ENCODE peak calls at places on chromosomes 13 and 19, in four cellular contexts. H is WERI-Rb-1, S is heart left ventricle, A is GM23338. P is an unnamed sample. For H3K36me3, the result is how much of the 10 kb centered on the place peaks cover.

GRCh38 chr13:94073006-94073744 is 406.3 kb downstream of the DCT start:
- DNase-seq in H (no peak), S (no peak), A (peak), P (no peak)

GRCh38 chr19:37893845-37894575 is 12.4 kb downstream of the WDR87 start:
- DNase-seq in H (no peak), S (no peak), A (no peak), P (no peak)

GRCh38 chr13:50990540-50991506 is 81.2 kb downstream of the RNASEH2B start:
- DNase-seq in H (peak), S (peak), A (peak), P (no peak)

GRCh38 chr19:13978721-13979191 is 26.4 kb downstream of the DCAF15 start:
- DNase-seq in H (no peak), S (no peak), A (no peak), P (no peak)

GRCh38 chr19:41957838-41958366 is 1.2 kb downstream of the RABAC1 start:
- DNase-seq in H (peak), S (peak), A (peak), P (peak)

GRCh38 chr13:79393564-79394249 is 12.3 kb downstream of the RBM26 start:
- DNase-seq in H (no peak), S (no peak), A (no peak), P (peak)

GRCh38 chr13:21625366-21625765 is 21.4 kb upstream of the MICU2 start:
- DNase-seq in H (no peak), S (no peak), A (peak), P (peak)

GRCh38 chr19:10219678-10220077 is 11.5 kb downstream of the S1PR2 start:
- DNase-seq in H (no peak), S (no peak), A (peak), P (peak)

GRCh38 chr19:6214881-6215541 is 64.8 kb downstream of the MLLT1 start:
- DNase-seq in H (no peak), S (no peak), A (no peak), P (no peak)

GRCh38 chr19:10363789-10364281 is 16.5 kb downstream of the TYK2 start:
- DNase-seq in H (no peak), S (no peak), A (no peak), P (no peak)

GRCh38 chr19:12112701-12113100 is 27.4 kb downstream of the ZNF20 start:
- DNase-seq in H (no peak), S (no peak), A (no peak), P (no peak)

GRCh38 chr13:26022538-26023292 is 29.1 kb downstream of the SHISA2 start:
- DNase-seq in H (no peak), S (peak), A (no peak), P (no peak)

GRCh38 chr19:34639491-34640085 is 37.4 kb downstream of the SCGB2B2 start:
- DNase-seq in H (peak), S (peak), A (peak), P (peak)

GRCh38 chr19:13013649-13014048 is 18.4 kb downstream of the NFIX start:
- DNase-seq in H (no peak), S (no peak), A (no peak), P (no peak)

GRCh38 chr13:60351326-60351725 is 45.7 kb upstream of the TDRD3 start:
- DNase-seq in H (no peak), S (no peak), A (no peak), P (no peak)

GRCh38 chr13:26502826-26503225 is 54.7 kb upstream of the WASF3 start:
- DNase-seq in H (no peak), S (no peak), A (peak), P (no peak)

GRCh38 chr13:44903596-44903995 is 85.7 kb downstream of the NUFIP1 start:
- DNase-seq in H (peak), S (peak), A (no peak), P (no peak)

GRCh38 chr19:14383556-14383897 is 2.3 kb downstream of the ADGRE5 start:
- DNase-seq in H (no peak), S (peak), A (no peak), P (no peak)

GRCh38 chr19:28444371-28444770 is 768.6 kb downstream of the UQCRFS1 start:
- DNase-seq in H (no peak), S (no peak), A (no peak), P (no peak)

GRCh38 chr19:5803752-5804515 is 933 bp upstream of the NRTN start:
- DNase-seq in H (peak), S (peak), A (peak), P (peak)

GRCh38 chr13:46369506-46370268 is 17.4 kb downstream of the RUBCNL start:
- DNase-seq in H (no peak), S (no peak), A (no peak), P (no peak)

GRCh38 chr13:86870388-86870966 is 800.7 kb upstream of the SLITRK5 start:
- DNase-seq in H (no peak), S (no peak), A (peak), P (no peak)

GRCh38 chr13:52832268-52832667 is 16.2 kb downstream of the PCDH8 start:
- DNase-seq in H (no peak), S (no peak), A (no peak), P (no peak)

GRCh38 chr13:21933001-21933400 is 262.1 kb downstream of the FGF9 start:
- DNase-seq in H (no peak), S (no peak), A (no peak), P (no peak)

GRCh38 chr19:31356587-31357314 is 7.5 kb upstream of the TSHZ3 start:
- DNase-seq in H (no peak), S (no peak), A (peak), P (peak)

GRCh38 chr19:31355330-31356289 is 6.4 kb upstream of the TSHZ3 start:
- DNase-seq in H (no peak), S (no peak), A (peak), P (no peak)

GRCh38 chr19:31354919-31355318 is 5.7 kb upstream of the TSHZ3 start:
- DNase-seq in H (no peak), S (no peak), A (peak), P (no peak)

GRCh38 chr19:31354316-31354715 is 5.1 kb upstream of the TSHZ3 start:
- DNase-seq in H (no peak), S (no peak), A (peak), P (no peak)

DNA sequence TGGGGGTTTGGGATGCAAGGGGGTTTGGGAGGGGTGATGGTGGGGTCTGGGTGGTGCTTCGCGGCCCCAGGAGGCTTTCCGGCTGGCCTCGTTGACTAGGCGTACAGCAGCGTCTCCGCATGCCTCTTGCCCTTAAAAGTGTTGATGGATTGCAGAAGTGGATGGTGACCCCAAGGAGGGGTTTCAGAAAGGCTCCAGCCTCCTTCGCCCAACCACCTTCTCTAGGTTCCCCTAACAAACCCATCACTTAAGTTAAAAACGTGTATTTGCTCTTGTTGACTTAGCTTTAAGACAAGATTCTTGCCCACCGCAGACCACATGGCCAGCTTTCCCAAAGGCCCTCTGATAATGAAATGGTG is 8.1 kb upstream of the TSHZ3 start:
- DNase-seq in H (no peak), S (no peak), A (no peak), P (no peak)
- H3K36me3 ChIP-seq in H (under half), S (under half), A (under half), P (under half)

DNA sequence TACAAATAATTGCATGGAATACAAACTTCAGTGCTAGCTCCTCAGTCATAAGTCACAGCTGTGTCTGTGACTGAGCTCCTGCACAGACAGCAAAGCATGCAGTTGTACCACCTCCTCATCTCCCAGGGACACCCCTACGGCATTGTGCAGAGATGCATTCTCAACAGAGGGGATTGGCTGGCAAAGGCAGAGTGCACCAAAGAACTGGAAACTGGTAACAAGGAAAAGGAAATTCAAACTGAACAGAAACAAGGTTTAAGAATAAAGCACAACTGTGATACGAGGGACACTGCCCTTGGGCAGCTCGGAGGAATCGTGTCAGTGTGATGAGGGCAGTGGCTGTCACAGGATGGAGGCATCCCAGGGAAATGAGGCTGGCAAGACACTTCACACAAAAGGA is 126.1 kb upstream of the SOX1 start:
- DNase-seq in H (no peak), S (no peak), A (no peak), P (no peak)
- H3K36me3 ChIP-seq in H (under half), S (under half), A (under half), P (under half)

DNA sequence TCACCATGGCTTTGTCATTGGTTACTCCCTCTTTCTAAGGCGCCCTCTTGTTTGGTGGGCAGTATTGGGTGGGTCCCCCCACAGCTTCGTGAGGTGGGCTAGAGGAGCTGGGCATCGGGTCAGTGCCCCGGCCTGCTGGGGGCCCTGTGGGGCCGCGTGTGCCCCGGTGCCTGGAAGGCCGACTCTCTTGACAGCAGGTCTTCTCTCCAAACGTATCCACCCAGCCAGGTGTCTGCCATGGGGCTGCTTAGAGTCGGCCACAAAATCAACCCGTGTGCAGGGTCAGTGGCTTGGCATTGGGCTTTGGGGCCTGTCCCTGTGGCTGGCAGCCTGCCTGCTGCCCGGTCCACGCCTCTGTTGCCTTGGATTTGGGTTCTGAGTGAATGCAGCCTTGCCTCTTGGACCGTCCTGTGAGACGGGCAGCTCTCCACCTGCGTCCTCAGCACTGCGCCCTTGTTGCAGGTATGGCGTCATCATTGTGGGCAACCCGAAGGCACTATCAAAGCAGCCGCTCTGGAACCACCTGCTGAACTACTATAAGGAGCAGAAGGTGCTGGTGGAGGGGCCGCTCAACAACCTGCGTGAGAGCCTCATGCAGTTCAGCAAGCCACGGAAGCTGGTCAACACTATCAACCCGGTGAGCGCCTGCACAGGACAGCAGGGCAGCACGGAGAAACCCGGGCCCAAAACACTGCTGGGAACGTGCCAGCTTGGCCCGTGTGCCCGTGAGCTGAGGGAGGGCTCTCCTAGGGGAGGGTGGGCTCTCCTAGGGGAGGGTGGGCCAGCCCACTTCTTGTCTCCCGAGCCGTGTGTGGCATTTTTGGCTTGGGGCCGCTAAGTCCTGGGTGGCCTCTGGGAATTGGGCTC is 31.4 kb downstream of the UPF1 start:
- DNase-seq in H (no peak), S (no peak), A (no peak), P (no peak)
- H3K36me3 ChIP-seq in H (half or more), S (half or more), A (under half), P (half or more)

GRCh38 chr19:58392945-58393724 is 2.3 kb upstream of the RNF225 start:
- DNase-seq in H (no peak), S (no peak), A (no peak), P (no peak)
- H3K36me3 ChIP-seq in H (half or more), S (half or more), A (under half), P (under half)